ENCODE peak calls at places on chromosomes 11 and 22, in nine cellular contexts. S, N, H, B, J, C, T, L and K are unnamed samples.

GRCh38 chr22:49592780-49593501 is 234.7 kb downstream of the BRD1 start:
- DNase-seq in B (no peak), J (no peak), T (no peak), L (no peak), H (no peak), N (no peak), S (peak; percentile 42), C (no peak), K (no peak)

GRCh38 chr11:36146437-36146836 is 142.8 kb downstream of the COMMD9 start:
- DNase-seq in T (no peak), S (no peak), N (no peak), C (no peak), H (no peak), B (no peak), J (peak; percentile 12), L (no peak), K (no peak)

GRCh38 chr22:27438271-27438980 is 363.1 kb downstream of the MN1 start:
- DNase-seq in L (peak; percentile 87), T (no peak), J (no peak), B (peak; percentile 73), S (peak; percentile 80), H (peak; percentile 48), C (peak; percentile 68), N (peak; percentile 8), K (peak; percentile 41)

GRCh38 chr11:1070594-1071462 is 3.8 kb upstream of the MUC2 start:
- DNase-seq in J (no peak), H (no peak), L (no peak), C (no peak), T (no peak), B (no peak), N (no peak), S (peak; percentile 33), K (no peak)

GRCh38 chr22:29116397-29117123 is 43.7 kb downstream of the KREMEN1 start:
- DNase-seq in B (no peak), L (no peak), N (no peak), S (no peak), T (no peak), J (no peak), C (no peak), H (no peak), K (peak; percentile 1)

GRCh38 chr22:38069372-38070249 is 12.4 kb downstream of the PICK1 start:
- DNase-seq in N (peak; percentile 77), B (no peak), T (no peak), S (peak; percentile 98), L (peak; percentile 36), C (no peak), J (peak; percentile 45), H (peak; percentile 70), K (no peak)

GRCh38 chr22:46845281-46846153 is 83.1 kb downstream of the TBC1D22A start:
- DNase-seq in T (peak; percentile 67), N (no peak), C (no peak), B (no peak), L (no peak), H (peak; percentile 34), S (no peak), J (peak; percentile 12), K (no peak)

GRCh38 chr22:49992921-49993648 is 19.5 kb downstream of the IL17REL start:
- DNase-seq in B (peak; percentile 80), N (peak; percentile 80), T (no peak), J (peak; percentile 65), C (no peak), L (peak; percentile 84), H (peak; percentile 90), S (peak; percentile 69), K (peak; percentile 54)

GRCh38 chr11:44011797-44012196 is 36.0 kb upstream of the ACCSL start:
- DNase-seq in C (no peak), H (no peak), T (no peak), J (no peak), N (no peak), L (no peak), S (no peak), B (no peak), K (no peak)

GRCh38 chr11:105132716-105133511 is 6.7 kb downstream of the CARD18 start:
- DNase-seq in L (no peak), T (peak; percentile 4), J (peak; percentile 14), H (no peak), C (no peak), N (no peak), S (no peak), B (no peak), K (no peak)

GRCh38 chr11:122241561-122241960 is 125.5 kb upstream of the BLID start:
- DNase-seq in H (no peak), C (no peak), L (no peak), B (no peak), T (no peak), S (no peak), N (no peak), J (no peak), K (no peak)